ENCODE peak calls at places on chromosomes 16 and 17, in six cellular contexts. One of them, this sample, is unnamed.

GRCh38 chr17:62094175-62094574 is 29.1 kb upstream of the MED13 start:
- DNase-seq in fibroblast of pulmonary artery: no peak
- DNase-seq in fibroblast of mammary gland: peak
- DNase-seq in CD4-positive, alpha-beta T cell: no peak
- DNase-seq in cardiac muscle cell: no peak
- DNase-seq in mucosa of descending colon: no peak
- DNase-seq in this sample: no peak

GRCh38 chr17:6286239-6286638 is 148.7 kb downstream of the AIPL1 start:
- DNase-seq in fibroblast of pulmonary artery: no peak
- DNase-seq in fibroblast of mammary gland: no peak
- DNase-seq in CD4-positive, alpha-beta T cell: no peak
- DNase-seq in cardiac muscle cell: no peak
- DNase-seq in mucosa of descending colon: no peak
- DNase-seq in this sample: no peak

GRCh38 chr17:45020354-45021138 is 30.9 kb downstream of the DCAKD start:
- DNase-seq in fibroblast of pulmonary artery: peak
- DNase-seq in fibroblast of mammary gland: peak
- DNase-seq in CD4-positive, alpha-beta T cell: no peak
- DNase-seq in cardiac muscle cell: no peak
- DNase-seq in mucosa of descending colon: peak
- DNase-seq in this sample: no peak

GRCh38 chr17:40553694-40554534 is 11.4 kb downstream of the CCR7 start:
- DNase-seq in fibroblast of pulmonary artery: peak
- DNase-seq in fibroblast of mammary gland: peak
- DNase-seq in CD4-positive, alpha-beta T cell: peak
- DNase-seq in cardiac muscle cell: no peak
- DNase-seq in mucosa of descending colon: peak
- DNase-seq in this sample: peak

GRCh38 chr16:2196162-2196980 is at the start of gene CASKIN1:
- DNase-seq in fibroblast of pulmonary artery: no peak
- DNase-seq in fibroblast of mammary gland: no peak
- DNase-seq in CD4-positive, alpha-beta T cell: no peak
- DNase-seq in cardiac muscle cell: peak
- DNase-seq in mucosa of descending colon: no peak
- DNase-seq in this sample: no peak

GRCh38 chr17:74280093-74280513 is 6.1 kb downstream of the DNAI2 start:
- DNase-seq in fibroblast of pulmonary artery: no peak
- DNase-seq in fibroblast of mammary gland: no peak
- DNase-seq in CD4-positive, alpha-beta T cell: peak
- DNase-seq in cardiac muscle cell: no peak
- DNase-seq in mucosa of descending colon: peak
- DNase-seq in this sample: no peak

GRCh38 chr17:18985475-18985874 is 19.1 kb downstream of the FAM83G start:
- DNase-seq in fibroblast of pulmonary artery: no peak
- DNase-seq in fibroblast of mammary gland: no peak
- DNase-seq in CD4-positive, alpha-beta T cell: no peak
- DNase-seq in cardiac muscle cell: no peak
- DNase-seq in mucosa of descending colon: no peak
- DNase-seq in this sample: no peak

GRCh38 chr16:27199747-27200146 is 3.6 kb upstream of the KDM8 start:
- DNase-seq in fibroblast of pulmonary artery: no peak
- DNase-seq in fibroblast of mammary gland: no peak
- DNase-seq in CD4-positive, alpha-beta T cell: no peak
- DNase-seq in cardiac muscle cell: no peak
- DNase-seq in mucosa of descending colon: no peak
- DNase-seq in this sample: peak

GRCh38 chr16:84689126-84689525 is 10.7 kb upstream of the USP10 start:
- DNase-seq in fibroblast of pulmonary artery: peak
- DNase-seq in fibroblast of mammary gland: peak
- DNase-seq in CD4-positive, alpha-beta T cell: no peak
- DNase-seq in cardiac muscle cell: no peak
- DNase-seq in mucosa of descending colon: no peak
- DNase-seq in this sample: peak

GRCh38 chr17:37849617-37849972 is 74.6 kb upstream of the TBC1D3K start:
- DNase-seq in fibroblast of pulmonary artery: no peak
- DNase-seq in fibroblast of mammary gland: no peak
- DNase-seq in CD4-positive, alpha-beta T cell: no peak
- DNase-seq in cardiac muscle cell: no peak
- DNase-seq in mucosa of descending colon: no peak
- DNase-seq in this sample: no peak

GRCh38 chr16:82034981-82035612 is at the start of gene HSD17B2:
- DNase-seq in fibroblast of pulmonary artery: no peak
- DNase-seq in fibroblast of mammary gland: no peak
- DNase-seq in CD4-positive, alpha-beta T cell: no peak
- DNase-seq in cardiac muscle cell: no peak
- DNase-seq in mucosa of descending colon: peak
- DNase-seq in this sample: no peak

GRCh38 chr17:38325221-38325851 is 18.4 kb downstream of the GPR179 start:
- DNase-seq in fibroblast of pulmonary artery: no peak
- DNase-seq in fibroblast of mammary gland: no peak
- DNase-seq in CD4-positive, alpha-beta T cell: no peak
- DNase-seq in cardiac muscle cell: no peak
- DNase-seq in mucosa of descending colon: no peak
- DNase-seq in this sample: no peak

GRCh38 chr17:47720754-47721533 is 12.1 kb upstream of the TBX21 start:
- DNase-seq in fibroblast of pulmonary artery: no peak
- DNase-seq in fibroblast of mammary gland: no peak
- DNase-seq in CD4-positive, alpha-beta T cell: peak
- DNase-seq in cardiac muscle cell: no peak
- DNase-seq in mucosa of descending colon: no peak
- DNase-seq in this sample: peak

GRCh38 chr16:47779201-47780016 is 318.3 kb downstream of the PHKB start:
- DNase-seq in fibroblast of pulmonary artery: peak
- DNase-seq in fibroblast of mammary gland: peak
- DNase-seq in CD4-positive, alpha-beta T cell: no peak
- DNase-seq in cardiac muscle cell: no peak
- DNase-seq in mucosa of descending colon: peak
- DNase-seq in this sample: no peak

GRCh38 chr17:32490101-32490482 is 3.3 kb downstream of the CDK5R1 start:
- DNase-seq in fibroblast of pulmonary artery: no peak
- DNase-seq in fibroblast of mammary gland: no peak
- DNase-seq in CD4-positive, alpha-beta T cell: no peak
- DNase-seq in cardiac muscle cell: no peak
- DNase-seq in mucosa of descending colon: no peak
- DNase-seq in this sample: no peak
- TF ChIP-seq CTCF in fibroblast of pulmonary artery: no peak
- TF ChIP-seq CTCF in fibroblast of mammary gland: no peak
- TF ChIP-seq CTCF in CD4-positive, alpha-beta T cell: no peak
- TF ChIP-seq CTCF in cardiac muscle cell: no peak
- TF ChIP-seq CTCF in mucosa of descending colon: no peak
- TF ChIP-seq CTCF in this sample: no peak

DNA sequence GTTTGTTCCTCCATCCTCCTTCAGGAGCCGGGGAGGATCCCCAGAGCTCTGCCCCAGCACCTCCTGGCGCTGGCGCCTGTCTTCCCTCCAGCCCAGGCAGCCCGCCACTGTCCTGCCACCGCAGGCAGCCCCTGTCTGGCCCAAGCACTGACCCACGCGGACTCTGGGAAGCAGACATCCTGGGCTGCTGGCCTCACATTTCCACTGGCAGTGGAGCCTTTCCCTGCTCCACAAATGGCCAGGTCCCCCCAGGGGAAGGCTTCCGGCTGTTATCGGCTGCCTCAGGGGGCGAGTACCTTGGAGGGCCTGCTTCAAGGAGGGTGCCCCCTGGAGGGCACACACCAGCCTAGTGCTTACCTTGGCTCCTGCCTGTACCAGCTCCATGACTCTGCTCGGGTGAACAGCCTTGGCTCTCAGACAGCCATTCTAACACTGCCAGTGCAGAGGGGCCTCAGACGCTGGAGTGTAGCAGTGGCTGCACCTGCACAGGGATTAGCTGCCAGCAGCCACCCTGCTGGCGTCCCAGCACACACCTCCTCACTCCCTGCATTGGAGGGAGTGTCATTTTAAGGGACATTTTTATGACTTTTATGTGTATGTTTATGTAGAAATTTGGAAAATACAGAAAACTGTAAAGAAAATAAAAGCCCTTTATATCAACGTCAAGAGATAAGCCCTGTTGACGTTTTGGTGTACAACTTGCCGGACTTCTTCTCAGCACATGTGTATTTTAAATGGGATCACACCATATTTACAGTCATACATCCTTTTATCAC is 21.0 kb downstream of the ACE start:
- DNase-seq in fibroblast of pulmonary artery: no peak
- DNase-seq in fibroblast of mammary gland: peak
- DNase-seq in CD4-positive, alpha-beta T cell: no peak
- DNase-seq in cardiac muscle cell: peak
- DNase-seq in mucosa of descending colon: no peak
- DNase-seq in this sample: no peak
- TF ChIP-seq CTCF in fibroblast of pulmonary artery: peak
- TF ChIP-seq CTCF in fibroblast of mammary gland: no peak
- TF ChIP-seq CTCF in CD4-positive, alpha-beta T cell: no peak
- TF ChIP-seq CTCF in cardiac muscle cell: peak
- TF ChIP-seq CTCF in mucosa of descending colon: no peak
- TF ChIP-seq CTCF in this sample: peak

GRCh38 chr17:60599220-60599619 is 773 bp upstream of the PPM1D start:
- DNase-seq in fibroblast of pulmonary artery: no peak
- DNase-seq in fibroblast of mammary gland: no peak
- DNase-seq in CD4-positive, alpha-beta T cell: no peak
- DNase-seq in cardiac muscle cell: no peak
- DNase-seq in mucosa of descending colon: no peak
- DNase-seq in this sample: no peak

GRCh38 chr17:60598001-60598736 is 1.8 kb upstream of the PPM1D start:
- DNase-seq in fibroblast of pulmonary artery: no peak
- DNase-seq in fibroblast of mammary gland: no peak
- DNase-seq in CD4-positive, alpha-beta T cell: no peak
- DNase-seq in cardiac muscle cell: no peak
- DNase-seq in mucosa of descending colon: no peak
- DNase-seq in this sample: no peak

GRCh38 chr17:60599620-60600489 is at the start of gene PPM1D:
- DNase-seq in fibroblast of pulmonary artery: peak
- DNase-seq in fibroblast of mammary gland: peak
- DNase-seq in CD4-positive, alpha-beta T cell: peak
- DNase-seq in cardiac muscle cell: peak
- DNase-seq in mucosa of descending colon: peak
- DNase-seq in this sample: peak

GRCh38 chr17:60594747-60595146 is 5.2 kb upstream of the PPM1D start:
- DNase-seq in fibroblast of pulmonary artery: no peak
- DNase-seq in fibroblast of mammary gland: no peak
- DNase-seq in CD4-positive, alpha-beta T cell: no peak
- DNase-seq in cardiac muscle cell: no peak
- DNase-seq in mucosa of descending colon: no peak
- DNase-seq in this sample: no peak

GRCh38 chr17:60597297-60597696 is 2.7 kb upstream of the PPM1D start:
- DNase-seq in fibroblast of pulmonary artery: no peak
- DNase-seq in fibroblast of mammary gland: no peak
- DNase-seq in CD4-positive, alpha-beta T cell: no peak
- DNase-seq in cardiac muscle cell: no peak
- DNase-seq in mucosa of descending colon: no peak
- DNase-seq in this sample: no peak
- TF ChIP-seq CTCF in fibroblast of pulmonary artery: no peak
- TF ChIP-seq CTCF in fibroblast of mammary gland: no peak
- TF ChIP-seq CTCF in CD4-positive, alpha-beta T cell: no peak
- TF ChIP-seq CTCF in cardiac muscle cell: no peak
- TF ChIP-seq CTCF in mucosa of descending colon: no peak
- TF ChIP-seq CTCF in this sample: no peak

GRCh38 chr17:79966681-79967080 is 69.0 kb downstream of the TBC1D16 start:
- DNase-seq in fibroblast of pulmonary artery: no peak
- DNase-seq in fibroblast of mammary gland: no peak
- DNase-seq in CD4-positive, alpha-beta T cell: no peak
- DNase-seq in cardiac muscle cell: no peak
- DNase-seq in mucosa of descending colon: no peak
- DNase-seq in this sample: no peak
- TF ChIP-seq CTCF in fibroblast of pulmonary artery: no peak
- TF ChIP-seq CTCF in fibroblast of mammary gland: no peak
- TF ChIP-seq CTCF in CD4-positive, alpha-beta T cell: no peak
- TF ChIP-seq CTCF in cardiac muscle cell: no peak
- TF ChIP-seq CTCF in mucosa of descending colon: no peak
- TF ChIP-seq CTCF in this sample: no peak

GRCh38 chr17:75561927-75562603 is 25.5 kb upstream of the MYO15B start:
- DNase-seq in fibroblast of pulmonary artery: no peak
- DNase-seq in fibroblast of mammary gland: peak
- DNase-seq in CD4-positive, alpha-beta T cell: no peak
- DNase-seq in cardiac muscle cell: no peak
- DNase-seq in mucosa of descending colon: no peak
- DNase-seq in this sample: peak
- TF ChIP-seq CTCF in fibroblast of pulmonary artery: no peak
- TF ChIP-seq CTCF in fibroblast of mammary gland: no peak
- TF ChIP-seq CTCF in CD4-positive, alpha-beta T cell: no peak
- TF ChIP-seq CTCF in cardiac muscle cell: no peak
- TF ChIP-seq CTCF in mucosa of descending colon: no peak
- TF ChIP-seq CTCF in this sample: no peak

DNA sequence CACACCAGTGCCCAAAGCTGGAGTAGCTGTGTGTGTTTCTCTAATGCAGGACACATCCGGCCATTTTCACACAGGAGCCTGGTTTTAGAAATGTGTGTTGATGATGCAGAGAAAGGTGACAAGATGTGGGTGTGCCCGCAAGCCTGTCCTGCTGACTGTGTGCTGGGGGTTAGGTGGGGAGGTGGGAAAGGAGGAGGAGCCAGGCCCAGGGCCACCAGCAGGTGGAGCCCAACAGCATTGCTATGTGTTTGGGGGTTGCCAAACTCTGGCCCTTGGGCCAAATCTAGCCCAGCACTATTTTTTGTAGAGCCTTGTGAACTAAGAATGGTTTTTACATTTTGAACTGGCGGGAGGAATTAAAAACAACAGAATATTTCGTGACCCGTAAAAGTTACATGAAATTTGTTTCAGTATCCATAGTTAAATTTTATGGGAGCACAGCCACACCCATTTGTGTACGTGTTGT is 61.7 kb upstream of the LGALS9 start:
- DNase-seq in fibroblast of pulmonary artery: no peak
- DNase-seq in fibroblast of mammary gland: no peak
- DNase-seq in CD4-positive, alpha-beta T cell: peak
- DNase-seq in cardiac muscle cell: peak
- DNase-seq in mucosa of descending colon: peak
- DNase-seq in this sample: no peak
- TF ChIP-seq CTCF in fibroblast of pulmonary artery: peak
- TF ChIP-seq CTCF in fibroblast of mammary gland: peak
- TF ChIP-seq CTCF in CD4-positive, alpha-beta T cell: no peak
- TF ChIP-seq CTCF in cardiac muscle cell: peak
- TF ChIP-seq CTCF in mucosa of descending colon: no peak
- TF ChIP-seq CTCF in this sample: peak

DNA sequence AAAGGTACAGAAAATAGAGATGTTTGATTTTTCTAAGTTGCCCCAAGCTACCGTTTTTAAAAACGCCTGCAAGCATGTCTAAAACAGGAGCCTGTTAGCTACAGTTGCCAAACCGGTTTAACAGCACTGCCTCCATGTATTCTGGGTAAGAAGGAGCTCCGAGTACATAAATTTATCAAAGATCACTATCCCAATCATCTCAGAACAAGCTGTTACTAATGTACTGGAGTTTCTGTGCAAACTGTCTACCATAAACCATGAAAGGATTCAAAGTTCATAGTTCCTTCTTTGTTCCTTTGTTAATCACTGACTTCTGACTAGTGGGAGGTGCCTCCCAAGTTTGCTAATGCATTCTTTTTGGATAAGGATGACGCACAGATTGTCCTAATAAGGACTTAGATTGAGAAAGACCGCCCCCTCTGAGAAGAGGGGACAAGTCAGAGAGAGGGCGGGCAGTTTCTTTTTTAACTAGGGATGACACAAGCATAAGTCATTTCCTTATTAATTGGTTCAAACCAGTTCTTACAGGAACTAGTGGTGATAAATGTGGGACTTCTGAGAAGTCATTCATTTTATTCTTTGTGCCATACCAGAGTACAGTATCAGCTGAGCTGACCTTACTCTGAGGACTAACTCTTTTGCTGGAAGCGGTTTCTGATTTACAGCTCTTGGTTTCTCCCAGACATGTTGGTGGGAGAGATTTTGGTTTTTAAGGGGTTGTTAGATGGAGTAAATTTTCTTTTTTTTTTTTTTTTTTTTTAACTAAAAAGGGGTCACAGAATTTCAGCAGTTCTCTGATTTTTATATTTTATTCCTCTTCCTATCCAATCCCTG is 55.2 kb downstream of the TUBD1 start:
- DNase-seq in fibroblast of pulmonary artery: peak
- DNase-seq in fibroblast of mammary gland: peak
- DNase-seq in CD4-positive, alpha-beta T cell: peak
- DNase-seq in cardiac muscle cell: peak
- DNase-seq in mucosa of descending colon: peak
- DNase-seq in this sample: peak
- TF ChIP-seq CTCF in fibroblast of pulmonary artery: no peak
- TF ChIP-seq CTCF in fibroblast of mammary gland: no peak
- TF ChIP-seq CTCF in CD4-positive, alpha-beta T cell: no peak
- TF ChIP-seq CTCF in cardiac muscle cell: no peak
- TF ChIP-seq CTCF in mucosa of descending colon: no peak
- TF ChIP-seq CTCF in this sample: no peak